ENCODE peak calls at places on chromosomes 12 and 14, in ten cellular contexts. K is HCT116; B is heart right ventricle; O is upper lobe of left lung; I is SK-N-SH treated with all-trans-retinoic acid at 6 μM for 48 hours; U is activated T-cell treated with anti-CD3 and anti-CD28 coated beads, Interleukin-2, amount 50 U/mL, for 72 hours; E is Right ventricle myocardium superior; G is activated naive CD8-positive, alpha-beta T cell treated with anti-CD3 and anti-CD28 coated beads, Interleukin-2, amount 10 ng/mL, durations not matched to agents 7 days and 5 days; R is gastrocnemius medialis; Y is esophagus mucosa. F is an unnamed sample.

GRCh38 chr14:71692496-71692895 is 239.7 kb upstream of the RGS6 start:
- ATAC-seq in I (peak), U (no peak), G (no peak), R (no peak), B (no peak), O (no peak), Y (no peak), E (no peak), K (no peak), F (no peak)

GRCh38 chr14:51290132-51290531 is 50.1 kb downstream of the TMX1 start:
- ATAC-seq in O (no peak), K (no peak), U (no peak), G (no peak), Y (no peak), R (no peak), I (no peak), E (no peak), B (no peak), F (no peak)

GRCh38 chr14:46074061-46074460 is 577.5 kb downstream of the RPL10L start:
- ATAC-seq in K (no peak), U (no peak), R (no peak), I (no peak), Y (no peak), E (no peak), O (no peak), B (no peak), G (no peak), F (no peak)

GRCh38 chr12:19829100-19829853 is 390.0 kb downstream of the AEBP2 start:
- ATAC-seq in I (no peak), R (no peak), U (peak), Y (no peak), O (no peak), G (no peak), B (no peak), K (no peak), E (no peak), F (peak)

GRCh38 chr14:99389171-99389826 is 91.4 kb downstream of the SETD3 start:
- ATAC-seq in O (peak), G (peak), E (peak), R (peak), I (peak), B (peak), U (peak), Y (no peak), K (peak), F (peak)

GRCh38 chr12:116441292-116441691 is 117.9 kb upstream of the MAP1LC3B2 start:
- ATAC-seq in B (no peak), K (no peak), O (peak), Y (no peak), R (no peak), G (no peak), I (peak), E (peak), U (no peak), F (no peak)

GRCh38 chr12:27651201-27651600 is 45.0 kb upstream of the REP15 start:
- ATAC-seq in Y (peak), K (no peak), R (no peak), G (no peak), U (no peak), O (no peak), B (no peak), I (peak), E (no peak), F (no peak)

GRCh38 chr12:106910202-106910601 is 45.5 kb upstream of the TMEM263 start:
- ATAC-seq in E (no peak), O (peak), Y (no peak), U (no peak), B (no peak), I (no peak), R (no peak), G (no peak), K (no peak), F (peak)

GRCh38 chr14:76832503-76832988 is 6.3 kb downstream of the LRRC74A start:
- ATAC-seq in U (no peak), O (peak), K (no peak), G (no peak), I (no peak), E (peak), Y (no peak), R (no peak), B (no peak), F (no peak)

GRCh38 chr14:94536836-94537235 is 24.4 kb upstream of the SERPINA4 start:
- ATAC-seq in K (peak), Y (peak), O (no peak), I (peak), E (no peak), G (no peak), U (no peak), R (no peak), B (no peak), F (no peak)

GRCh38 chr14:63544641-63545234 is 1.6 kb upstream of the PPP2R5E start:
- ATAC-seq in G (no peak), Y (no peak), I (peak), R (no peak), B (no peak), U (no peak), E (no peak), K (no peak), O (no peak), F (no peak)

GRCh38 chr14:71103662-71104484 is 196.6 kb downstream of the PCNX1 start:
- ATAC-seq in R (no peak), I (peak), U (peak), K (peak), Y (peak), G (no peak), O (peak), E (peak), B (peak), F (peak)

GRCh38 chr14:101369194-101369915 is 191.9 kb upstream of the DIO3 start:
- ATAC-seq in Y (no peak), U (no peak), K (no peak), E (no peak), O (no peak), I (no peak), G (no peak), R (no peak), B (no peak), F (no peak)

GRCh38 chr14:91376547-91377477 is 40.8 kb downstream of the CCDC88C start:
- ATAC-seq in B (no peak), O (no peak), I (no peak), K (no peak), E (no peak), Y (peak), G (no peak), R (no peak), U (no peak), F (no peak)

GRCh38 chr12:2925322-2925995 is 33.7 kb upstream of the TEAD4 start:
- ATAC-seq in E (no peak), R (no peak), O (no peak), U (peak), Y (peak), B (no peak), K (no peak), I (peak), G (no peak), F (peak)

GRCh38 chr12:73598626-73599025 is 939.0 kb upstream of the ATXN7L3B start:
- ATAC-seq in Y (no peak), E (no peak), R (no peak), O (no peak), U (no peak), I (no peak), K (no peak), G (no peak), B (no peak), F (no peak)

GRCh38 chr12:50213439-50213838 is 46.3 kb upstream of the CERS5 start:
- ATAC-seq in Y (no peak), I (no peak), O (no peak), U (peak), K (no peak), G (no peak), E (no peak), R (no peak), B (no peak), F (peak)

GRCh38 chr12:110853856-110854255 is 7.1 kb downstream of the CCDC63 start:
- ATAC-seq in E (no peak), G (no peak), O (peak), I (no peak), R (no peak), U (no peak), B (no peak), K (no peak), Y (no peak), F (no peak)

GRCh38 chr14:71498151-71498734 is 434.0 kb upstream of the RGS6 start:
- ATAC-seq in E (no peak), K (no peak), O (no peak), G (no peak), R (no peak), B (no peak), U (peak), Y (no peak), I (peak), F (peak)

GRCh38 chr14:54643696-54644176 is 76.8 kb downstream of the SAMD4A start:
- ATAC-seq in E (no peak), I (no peak), B (no peak), K (peak), U (no peak), Y (no peak), G (no peak), O (no peak), R (no peak), F (no peak)

F was measured in activated T-helper 17 cell treated with anti-CD3 and anti-CD28 coated beads, Interleukin-2, amount 50 U/mL, for 72 hours.